ENCODE peak calls at places on chromosomes 16 and 17, in nine cellular contexts. B, S, M, T, V, Q, D, P and K are unnamed samples.
A peak's percentile ranks its signal among the peaks of the same experiment; 100 is the strongest.

GRCh38 chr17:69450857-69451410 is 36.4 kb downstream of the MAP2K6 start:
- DNase-seq in D (no peak), P (no peak), V (no peak), B (no peak), S (no peak), M (no peak), Q (no peak), T (no peak), K (no peak)

GRCh38 chr17:81045590-81046095 is 10.7 kb downstream of the BAIAP2 start:
- DNase-seq in T (no peak), P (no peak), Q (no peak), V (no peak), B (no peak), S (no peak), D (no peak), M (no peak), K (no peak)

GRCh38 chr16:50274771-50275415 is 8.5 kb downstream of the ADCY7 start:
- DNase-seq in B (no peak), Q (no peak), M (no peak), V (no peak), T (no peak), D (no peak), S (no peak), P (no peak), K (no peak)

GRCh38 chr17:36657763-36658490 is 56.5 kb downstream of the MRM1 start:
- DNase-seq in Q (no peak), T (no peak), D (no peak), V (no peak), M (peak; percentile 86), P (peak; percentile 77), B (peak; percentile 64), S (peak; percentile 23), K (no peak)

GRCh38 chr16:11101695-11102522 is 154.1 kb downstream of the SOCS1 start:
- DNase-seq in S (no peak), P (peak; percentile 50), V (no peak), T (no peak), B (no peak), Q (peak; percentile 70), M (no peak), D (no peak), K (no peak)

GRCh38 chr17:47850692-47851573 is at the start of gene SP6:
- DNase-seq in M (peak; percentile 93), D (no peak), P (peak; percentile 91), T (peak; percentile 80), S (peak; percentile 76), V (no peak), Q (peak; percentile 77), B (peak; percentile 89), K (no peak)

GRCh38 chr17:73292031-73292531 is 19.7 kb downstream of the CDC42EP4 start:
- DNase-seq in S (peak; percentile 49), P (no peak), M (no peak), B (peak; percentile 11), V (no peak), D (no peak), Q (no peak), T (peak; percentile 89), K (no peak)

GRCh38 chr16:29974291-29975133 is 844 bp downstream of the TAOK2 start:
- DNase-seq in M (peak; percentile 24), B (peak; percentile 56), D (peak; percentile 66), P (peak; percentile 47), T (no peak), Q (no peak), S (no peak), V (no peak), K (no peak)

GRCh38 chr17:32461853-32462617 is 17.7 kb downstream of the PSMD11 start:
- DNase-seq in B (peak; percentile 52), T (peak; percentile 51), V (no peak), D (peak; percentile 13), S (peak; percentile 81), Q (peak; percentile 58), P (peak; percentile 43), M (peak; percentile 89), K (no peak)

DNA sequence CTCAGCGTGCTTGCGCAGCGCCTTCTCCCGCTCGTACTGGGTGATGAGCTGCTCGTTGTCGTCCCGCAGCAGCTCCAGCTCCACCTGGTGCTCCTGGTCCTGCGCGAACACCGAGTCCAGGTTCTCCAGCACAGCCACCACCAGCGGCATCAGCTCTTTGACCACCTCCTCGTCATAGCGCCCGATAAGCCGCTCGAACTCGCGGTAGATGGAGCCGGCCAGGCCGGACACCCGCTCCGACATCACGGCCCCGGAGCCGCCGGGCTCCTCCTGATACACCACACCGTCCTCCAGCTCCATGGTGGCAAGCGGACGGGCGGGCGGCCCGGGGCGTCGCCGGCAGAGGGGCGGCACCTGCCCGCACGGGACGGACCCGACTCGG is 320 bp downstream of the SPAG9 start:
- DNase-seq in P (peak; percentile 49), T (no peak), Q (no peak), D (peak; percentile 24), B (peak; percentile 83), S (peak; percentile 55), M (no peak), V (no peak), K (no peak)
- TF ChIP-seq REST in P (no peak), T (no peak), Q (no peak), D (no peak), B (no peak), S (no peak), M (no peak), V (no peak), K (no peak)

GRCh38 chr16:81261049-81261648 is 22.7 kb downstream of the BCO1 start:
- DNase-seq in B (peak; percentile 36), P (peak; percentile 80), T (peak; percentile 29), M (peak; percentile 61), V (no peak), S (peak; percentile 27), Q (peak; percentile 36), D (no peak), K (peak; percentile 13)
- TF ChIP-seq REST in B (no peak), P (no peak), T (no peak), M (no peak), V (no peak), S (no peak), Q (no peak), D (no peak), K (no peak)

DNA sequence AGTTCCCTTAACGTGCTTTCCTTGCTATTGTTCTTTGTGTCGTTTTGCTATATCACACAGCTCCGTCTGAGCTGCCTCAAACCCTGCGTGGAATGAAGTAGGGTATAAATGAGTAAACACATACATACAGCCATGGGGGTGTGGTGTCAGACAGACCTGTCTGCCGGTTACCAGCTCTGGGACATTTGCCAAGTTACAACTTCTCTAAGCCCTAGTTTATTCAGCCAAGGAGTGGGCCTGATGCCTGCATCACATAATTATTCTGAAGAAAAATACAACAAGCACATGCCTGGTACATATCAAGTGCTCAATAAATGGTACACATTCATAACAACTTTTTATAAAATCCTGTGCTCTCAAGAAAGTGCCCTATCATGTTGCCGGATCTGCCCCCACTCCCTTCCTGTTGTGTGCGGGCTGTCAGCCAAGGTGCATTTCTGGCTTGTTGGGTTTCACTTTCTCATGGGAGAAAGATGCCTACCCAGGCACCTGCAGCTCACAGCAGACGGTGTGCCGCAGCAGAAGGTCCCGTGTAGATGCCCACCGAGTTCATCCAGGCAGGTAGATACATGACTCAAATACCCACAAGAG is 30.5 kb downstream of the SMPD3 start:
- DNase-seq in Q (no peak), P (no peak), B (no peak), S (no peak), M (no peak), V (peak; percentile 73), T (no peak), D (no peak), K (no peak)
- TF ChIP-seq REST in Q (no peak), P (no peak), B (no peak), S (no peak), M (no peak), V (no peak), T (no peak), D (no peak), K (no peak)

GRCh38 chr17:83151442-83152220 is 72.2 kb downstream of the METRNL start:
- DNase-seq in T (no peak), P (no peak), D (no peak), B (peak; percentile 37), V (no peak), Q (peak; percentile 94), S (no peak), M (peak; percentile 69), K (no peak)
- TF ChIP-seq REST in T (no peak), P (no peak), D (no peak), B (no peak), V (no peak), Q (no peak), S (no peak), M (no peak), K (no peak)